ENCODE peak calls at places on chromosome 1, in four cellular contexts. F is HCT116, J is HepG2, W is K562. S is an unnamed sample.

GRCh38 chr1:19452221-19452663 is 33.1 kb downstream of the CAPZB start:
- DNase-seq in F (no peak), J (no peak), W (no peak), S (no peak)

GRCh38 chr1:156149374-156150106 is 3.8 kb upstream of the SEMA4A start:
- DNase-seq in F (no peak), J (no peak), W (peak), S (peak)

GRCh38 chr1:240800291-240800690 is 188.3 kb upstream of the GREM2 start:
- DNase-seq in F (no peak), J (no peak), W (no peak), S (no peak)

GRCh38 chr1:43274125-43274803 is 4.5 kb downstream of the TMEM125 start:
- DNase-seq in F (no peak), J (no peak), W (peak), S (no peak)

GRCh38 chr1:210302501-210302900 is 26.2 kb upstream of the HHAT start:
- DNase-seq in F (no peak), J (no peak), W (no peak), S (no peak)

GRCh38 chr1:5009376-5010065 is 355.1 kb downstream of the AJAP1 start:
- DNase-seq in F (no peak), J (no peak), W (no peak), S (no peak)

GRCh38 chr1:73065585-73065984 is 783.2 kb upstream of the NEGR1 start:
- DNase-seq in F (no peak), J (no peak), W (no peak), S (peak)

GRCh38 chr1:24321150-24321549 is 2.0 kb downstream of the GRHL3 start:
- DNase-seq in F (no peak), J (no peak), W (no peak), S (peak)

GRCh38 chr1:116881879-116882520 is 27.7 kb upstream of the PTGFRN start:
- DNase-seq in F (no peak), J (peak), W (peak), S (no peak)

GRCh38 chr1:167722152-167722869 is 529 bp downstream of the MPZL1 start:
- DNase-seq in F (no peak), J (peak), W (peak), S (peak)

GRCh38 chr1:244211559-244211944 is 160.5 kb downstream of the ZBTB18 start:
- DNase-seq in F (no peak), J (no peak), W (no peak), S (no peak)

GRCh38 chr1:101235696-101236545 is 898 bp upstream of the S1PR1 start:
- DNase-seq in F (no peak), J (no peak), W (peak), S (peak)

GRCh38 chr1:35452086-35452485 is 105.1 kb downstream of the KIAA0319L start:
- DNase-seq in F (no peak), J (no peak), W (no peak), S (no peak)

GRCh38 chr1:198577444-198577843 is 37.0 kb upstream of the ATP6V1G3 start:
- DNase-seq in F (no peak), J (no peak), W (no peak), S (no peak)

GRCh38 chr1:43530483-43531452 is at the start of gene PTPRF:
- DNase-seq in F (no peak), J (no peak), W (peak), S (peak)

GRCh38 chr1:198829948-198830347 is 191.1 kb downstream of the PTPRC start:
- DNase-seq in F (no peak), J (no peak), W (peak), S (no peak)

GRCh38 chr1:58763214-58763613 is 20.6 kb downstream of the JUN start:
- DNase-seq in F (no peak), J (peak), W (no peak), S (no peak)

GRCh38 chr1:111227875-111228747 is 598 bp downstream of the CHI3L2 start:
- DNase-seq in F (peak), J (peak), W (no peak), S (no peak)

GRCh38 chr1:55582078-55582477 is 366.9 kb upstream of the USP24 start:
- DNase-seq in F (no peak), J (no peak), W (no peak), S (no peak)

GRCh38 chr1:229272164-229273158 is 1.6 kb downstream of the RAB4A start:
- DNase-seq in F (no peak), J (no peak), W (no peak), S (no peak)

GRCh38 chr1:169460193-169460833 is 25.4 kb downstream of the SLC19A2 start:
- DNase-seq in F (no peak), J (no peak), W (no peak), S (peak)

GRCh38 chr1:238336531-238336930 is 445.8 kb upstream of the ZP4 start:
- DNase-seq in F (no peak), J (no peak), W (no peak), S (no peak)

GRCh38 chr1:233368106-233368783 is 40.7 kb downstream of the MAP3K21 start:
- DNase-seq in F (no peak), J (no peak), W (no peak), S (no peak)

GRCh38 chr1:175005085-175005783 is 5.5 kb downstream of the CACYBP start:
- DNase-seq in F (no peak), J (no peak), W (no peak), S (no peak)

GRCh38 chr1:93446837-93447451 is 974 bp upstream of the FNBP1L start:
- DNase-seq in F (no peak), J (peak), W (peak), S (no peak)

GRCh38 chr1:39398278-39399010 is 93.0 kb upstream of the BMP8A start:
- DNase-seq in F (peak), J (peak), W (peak), S (peak)

GRCh38 chr1:81111818-81112217 is 688.9 kb upstream of the ADGRL2 start:
- DNase-seq in F (no peak), J (no peak), W (no peak), S (no peak)

GRCh38 chr1:202002447-202002846 is 7.9 kb upstream of the ELF3 start:
- DNase-seq in F (no peak), J (no peak), W (no peak), S (no peak)

GRCh38 chr1:64514197-64514765 is 44.4 kb downstream of the CACHD1 start:
- DNase-seq in F (no peak), J (no peak), W (no peak), S (no peak)

GRCh38 chr1:24003331-24003972 is 23.3 kb upstream of the SRSF10 start:
- DNase-seq in F (no peak), J (peak), W (no peak), S (no peak)

GRCh38 chr1:24776821-24777220 is 31.6 kb downstream of the CLIC4 start:
- DNase-seq in F (no peak), J (no peak), W (no peak), S (no peak)

GRCh38 chr1:201085902-201086735 is 26.1 kb downstream of the CACNA1S start:
- DNase-seq in F (peak), J (peak), W (peak), S (peak)

GRCh38 chr1:63362578-63362977 is 4.8 kb upstream of the ALG6 start:
- DNase-seq in F (no peak), J (no peak), W (no peak), S (no peak)

GRCh38 chr1:216075339-216075738 is 347.9 kb downstream of the USH2A start:
- DNase-seq in F (no peak), J (no peak), W (no peak), S (no peak)

GRCh38 chr1:2046225-2046917 is 3.8 kb upstream of the PRKCZ start:
- DNase-seq in F (peak), J (peak), W (peak), S (peak)

GRCh38 chr1:2046953-2047748 is 3.1 kb upstream of the PRKCZ start:
- DNase-seq in F (no peak), J (peak), W (no peak), S (no peak)

GRCh38 chr1:2049517-2050481 is at the start of gene PRKCZ:
- DNase-seq in F (peak), J (peak), W (peak), S (peak)

GRCh38 chr1:2049225-2049516 is 1.0 kb upstream of the PRKCZ start:
- DNase-seq in F (no peak), J (no peak), W (no peak), S (no peak)

DNA sequence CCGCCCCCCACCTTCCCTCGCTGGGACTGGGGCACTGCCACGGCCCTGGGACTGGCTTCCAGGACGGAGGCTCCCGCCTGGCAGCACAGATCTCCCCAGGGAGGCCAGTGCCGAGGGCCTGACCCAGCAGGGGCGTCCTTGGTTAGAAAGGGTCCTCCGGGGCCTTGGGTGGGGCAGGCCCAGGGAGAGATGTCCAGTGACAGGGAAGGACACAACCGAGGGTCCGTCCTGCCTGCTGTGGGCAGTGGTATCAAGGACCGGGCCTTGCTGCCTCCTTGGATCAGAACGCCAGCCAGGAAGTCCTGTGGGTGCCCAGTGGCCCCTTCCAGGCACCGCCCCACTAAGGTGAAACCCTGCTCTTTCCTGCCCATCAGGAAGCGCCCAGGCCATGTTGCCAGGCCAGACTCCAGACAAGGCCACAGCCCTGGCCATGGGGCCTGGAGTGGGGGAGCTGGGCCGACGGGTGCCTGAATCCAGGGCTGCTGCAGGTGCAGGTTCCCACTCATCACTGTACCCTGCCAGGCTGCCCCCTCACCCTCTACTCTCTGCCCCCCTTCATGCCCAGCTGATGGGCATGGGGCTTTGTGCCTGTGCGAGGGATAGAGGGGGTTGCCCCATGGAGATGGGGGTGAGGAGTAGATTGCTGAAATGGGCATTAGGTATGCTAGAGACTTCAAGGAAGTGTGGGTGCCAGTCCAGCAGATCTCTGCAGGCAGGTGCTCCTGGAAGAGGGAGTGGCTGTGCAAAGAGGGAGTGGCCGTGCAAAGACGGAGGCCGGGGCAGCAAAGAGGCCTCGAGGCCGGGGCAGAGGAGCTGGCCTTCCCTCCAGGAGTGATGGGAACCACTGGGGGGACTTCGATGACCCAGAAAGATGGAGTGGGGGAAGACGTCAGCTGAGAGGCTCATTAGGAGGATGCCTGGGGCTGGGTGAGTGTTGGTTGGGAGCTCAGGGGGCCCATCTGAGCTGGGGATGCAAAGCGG is 2.2 kb upstream of the PRKCZ start:
- DNase-seq in F (no peak), J (no peak), W (no peak), S (no peak)
- H3K9ac ChIP-seq in F (no peak), J (peak), W (no peak), S (no peak)

GRCh38 chr1:47993881-47994625 is 3.1 kb downstream of the TRABD2B start:
- DNase-seq in F (no peak), J (no peak), W (no peak), S (no peak)
- TF ChIP-seq ELF1 in F (no peak), J (no peak), W (no peak), S (no peak)

DNA sequence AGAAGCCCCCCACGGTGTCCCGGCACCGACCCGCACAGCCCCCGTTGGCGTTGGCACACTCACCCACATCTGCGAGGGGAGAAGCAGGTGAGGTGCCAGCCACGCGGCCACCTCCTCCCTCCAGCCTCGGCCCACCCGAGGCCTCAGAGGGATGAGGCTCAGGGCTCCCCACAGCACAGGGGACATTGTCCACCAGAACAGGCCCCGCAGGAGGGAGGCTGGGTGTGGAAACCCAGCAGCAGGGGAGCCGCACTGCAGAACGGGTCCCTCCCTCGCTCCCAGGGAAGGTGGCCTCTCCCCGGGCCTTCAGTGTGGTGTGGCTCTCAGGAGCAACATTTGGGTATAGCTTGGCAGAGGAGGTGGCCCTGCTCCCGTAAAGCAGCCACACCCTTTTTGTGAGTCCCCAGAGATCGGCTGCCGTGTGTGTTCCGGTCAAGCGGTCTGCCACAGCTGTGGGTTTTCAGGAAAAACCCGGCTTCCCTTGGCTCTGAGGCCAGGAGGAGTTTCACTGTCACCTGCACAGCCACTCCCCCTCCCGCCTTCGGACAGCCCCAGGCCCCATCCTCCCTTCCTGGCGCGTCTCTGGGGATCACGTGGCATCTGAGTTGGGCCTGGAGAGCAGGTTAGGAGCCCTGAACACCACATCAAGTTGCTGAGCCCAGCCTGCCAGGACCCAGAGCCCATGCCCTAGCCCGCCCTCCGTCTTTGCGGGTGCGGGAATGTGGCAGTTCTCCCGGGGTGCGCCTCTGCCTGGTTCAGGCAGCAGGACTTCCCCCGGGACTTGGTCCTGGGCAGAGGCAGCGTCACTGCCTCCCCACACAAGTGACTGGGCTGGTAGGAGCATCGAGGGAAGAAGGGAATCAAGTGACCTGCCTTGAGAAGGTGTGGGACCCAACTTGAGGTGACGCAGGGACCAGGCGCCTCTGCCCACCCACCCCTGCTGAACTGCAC is 64.0 kb downstream of the MEGF6 start:
- DNase-seq in F (no peak), J (no peak), W (no peak), S (no peak)
- H3K9ac ChIP-seq in F (no peak), J (no peak), W (no peak), S (no peak)

DNA sequence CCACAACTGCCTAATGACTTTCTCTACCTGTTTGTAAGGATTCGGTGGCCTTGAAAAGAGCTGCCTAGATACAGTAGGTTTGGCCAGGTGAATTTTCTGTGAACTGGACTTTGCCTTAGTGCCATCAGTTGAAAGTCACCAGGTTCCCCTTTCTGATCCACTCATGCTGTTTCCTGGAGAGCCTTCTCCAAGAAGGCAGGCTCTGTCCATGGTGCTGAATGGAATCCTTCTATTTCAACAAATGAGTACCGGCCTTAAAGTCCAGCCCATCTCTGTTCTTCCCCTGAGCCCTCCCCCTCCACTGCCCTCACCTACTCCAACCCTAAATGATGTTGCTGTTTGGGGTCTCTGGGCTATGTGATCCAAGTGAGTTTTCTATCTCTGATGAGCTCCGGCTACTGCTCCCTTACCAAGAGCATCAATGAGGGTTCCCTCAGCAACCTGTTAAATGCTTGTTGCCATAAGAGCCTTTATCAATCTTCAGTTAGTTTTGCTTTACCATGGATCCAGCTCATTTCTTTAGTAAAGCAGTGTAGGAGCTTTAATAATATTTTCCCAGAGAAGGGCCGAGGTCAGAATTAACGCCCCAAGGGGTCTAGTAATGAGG is 500.4 kb downstream of the PTPRU start:
- DNase-seq in F (no peak), J (peak), W (peak), S (no peak)
- TF ChIP-seq ELF1 in F (no peak), J (no peak), W (no peak), S (no peak)

GRCh38 chr1:14602131-14602530 is 3.6 kb downstream of the KAZN start:
- DNase-seq in F (no peak), J (no peak), W (no peak), S (peak)
- H3K9ac ChIP-seq in F (no peak), J (no peak), W (no peak), S (no peak)

GRCh38 chr1:14777516-14778506 is 179.3 kb downstream of the KAZN start:
- DNase-seq in F (no peak), J (no peak), W (peak), S (no peak)
- TF ChIP-seq ELF1 in F (no peak), J (no peak), W (peak), S (no peak)

GRCh38 chr1:16375521-16376359 is 8.7 kb downstream of the SZRD1 start:
- DNase-seq in F (no peak), J (no peak), W (no peak), S (no peak)

GRCh38 chr1:16371725-16372124 is 4.7 kb downstream of the SZRD1 start:
- DNase-seq in F (no peak), J (no peak), W (no peak), S (no peak)

GRCh38 chr1:16369821-16370220 is 2.8 kb downstream of the SZRD1 start:
- DNase-seq in F (no peak), J (no peak), W (no peak), S (no peak)

GRCh38 chr1:16374266-16374665 is 7.2 kb downstream of the SZRD1 start:
- DNase-seq in F (no peak), J (no peak), W (no peak), S (no peak)

GRCh38 chr1:16372535-16373340 is 5.7 kb downstream of the SZRD1 start:
- DNase-seq in F (no peak), J (no peak), W (no peak), S (no peak)
- H3K9ac ChIP-seq in F (no peak), J (no peak), W (peak), S (peak)

GRCh38 chr1:226172589-226172988 is 14.0 kb downstream of the ACBD3 start:
- DNase-seq in F (no peak), J (no peak), W (no peak), S (no peak)
- TF ChIP-seq ELF1 in F (no peak), J (no peak), W (no peak), S (no peak)

GRCh38 chr1:150302907-150303306 is 9.2 kb downstream of the MRPS21 start:
- DNase-seq in F (no peak), J (no peak), W (no peak), S (no peak)
- H3K9ac ChIP-seq in F (no peak), J (no peak), W (no peak), S (no peak)

DNA sequence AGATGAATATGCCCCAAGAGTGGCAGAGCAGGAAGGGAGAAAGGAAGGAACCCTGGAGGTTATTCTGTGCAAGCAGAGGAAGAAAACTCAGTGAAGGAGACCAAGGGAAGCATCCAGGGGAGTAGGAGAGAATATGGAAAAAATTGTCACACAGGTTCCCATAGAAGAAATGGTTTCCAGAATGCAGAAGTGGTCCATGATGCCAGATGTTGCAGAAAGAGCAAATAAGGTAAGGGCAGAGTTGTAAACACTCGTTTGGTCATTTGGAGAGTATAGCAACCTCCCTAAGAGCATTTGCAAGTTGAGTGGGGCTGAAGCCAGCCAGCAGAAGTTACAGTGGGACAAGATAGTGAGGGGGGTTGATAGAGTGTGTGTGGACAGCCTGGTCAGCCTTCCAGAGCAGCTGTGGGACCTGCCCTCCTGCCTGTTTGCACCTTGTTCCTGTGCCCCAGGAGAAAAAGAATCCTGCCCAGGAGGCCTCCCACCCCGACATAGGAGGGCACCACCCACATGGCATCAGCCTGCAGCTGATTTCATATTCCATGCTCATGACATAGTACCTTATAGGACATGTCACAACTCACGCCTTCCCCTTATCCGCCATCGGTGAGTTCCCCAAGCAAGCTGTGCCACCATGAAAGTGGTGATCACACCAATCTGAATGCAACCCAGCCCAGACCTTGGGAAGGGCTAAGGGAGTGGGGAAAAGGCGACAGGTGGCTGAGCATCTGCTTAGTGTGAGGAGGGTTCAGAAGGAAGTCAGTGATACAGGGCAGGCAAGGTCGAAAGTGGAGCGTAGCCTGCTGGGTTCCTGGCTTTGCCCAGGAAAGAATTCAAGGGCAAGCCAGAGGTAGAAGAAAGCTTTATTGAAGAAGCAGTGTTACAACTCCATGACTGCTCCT is 8.2 kb upstream of the NEK2 start:
- DNase-seq in F (no peak), J (no peak), W (no peak), S (no peak)
- TF ChIP-seq ELF1 in F (no peak), J (no peak), W (no peak), S (no peak)

S was measured in SK-N-SH.